ENCODE peak calls at places on chromosome 9, in nine cellular contexts. X, A, Q, J, E, G, I, B and K are unnamed samples.

GRCh38 chr9:72185561-72185960 is 36.3 kb downstream of the GDA start:
- DNase-seq in B (no peak), A (no peak), E (no peak), I (no peak), Q (no peak), X (no peak), J (no peak), G (no peak), K (no peak)

GRCh38 chr9:86732514-86732913 is 214.8 kb downstream of the GAS1 start:
- DNase-seq in G (no peak), J (no peak), X (no peak), Q (no peak), E (no peak), B (no peak), I (peak), A (no peak), K (no peak)

GRCh38 chr9:130681769-130682489 is 11.7 kb upstream of the EXOSC2 start:
- DNase-seq in B (no peak), I (no peak), A (peak), E (peak), G (no peak), Q (no peak), J (no peak), X (peak), K (no peak)

GRCh38 chr9:113823421-113823820 is 52.7 kb upstream of the ZNF618 start:
- DNase-seq in I (no peak), B (no peak), E (no peak), J (no peak), A (no peak), G (no peak), X (no peak), Q (no peak), K (no peak)

GRCh38 chr9:112091805-112092204 is 83.3 kb downstream of the SUSD1 start:
- DNase-seq in I (peak), A (peak), E (peak), G (no peak), B (no peak), J (no peak), X (peak), Q (no peak), K (no peak)

GRCh38 chr9:130780865-130781504 is 54.1 kb upstream of the ABL1 start:
- DNase-seq in G (peak), Q (no peak), X (no peak), J (no peak), E (peak), B (no peak), I (peak), A (no peak), K (no peak)

GRCh38 chr9:73006986-73007385 is 54.1 kb upstream of the ALDH1A1 start:
- DNase-seq in B (no peak), X (no peak), E (no peak), A (no peak), I (no peak), Q (no peak), G (no peak), J (no peak), K (no peak)

GRCh38 chr9:27634879-27635278 is 61.6 kb upstream of the C9orf72 start:
- DNase-seq in E (no peak), G (no peak), X (no peak), J (no peak), A (no peak), I (no peak), B (no peak), Q (no peak), K (no peak)

DNA sequence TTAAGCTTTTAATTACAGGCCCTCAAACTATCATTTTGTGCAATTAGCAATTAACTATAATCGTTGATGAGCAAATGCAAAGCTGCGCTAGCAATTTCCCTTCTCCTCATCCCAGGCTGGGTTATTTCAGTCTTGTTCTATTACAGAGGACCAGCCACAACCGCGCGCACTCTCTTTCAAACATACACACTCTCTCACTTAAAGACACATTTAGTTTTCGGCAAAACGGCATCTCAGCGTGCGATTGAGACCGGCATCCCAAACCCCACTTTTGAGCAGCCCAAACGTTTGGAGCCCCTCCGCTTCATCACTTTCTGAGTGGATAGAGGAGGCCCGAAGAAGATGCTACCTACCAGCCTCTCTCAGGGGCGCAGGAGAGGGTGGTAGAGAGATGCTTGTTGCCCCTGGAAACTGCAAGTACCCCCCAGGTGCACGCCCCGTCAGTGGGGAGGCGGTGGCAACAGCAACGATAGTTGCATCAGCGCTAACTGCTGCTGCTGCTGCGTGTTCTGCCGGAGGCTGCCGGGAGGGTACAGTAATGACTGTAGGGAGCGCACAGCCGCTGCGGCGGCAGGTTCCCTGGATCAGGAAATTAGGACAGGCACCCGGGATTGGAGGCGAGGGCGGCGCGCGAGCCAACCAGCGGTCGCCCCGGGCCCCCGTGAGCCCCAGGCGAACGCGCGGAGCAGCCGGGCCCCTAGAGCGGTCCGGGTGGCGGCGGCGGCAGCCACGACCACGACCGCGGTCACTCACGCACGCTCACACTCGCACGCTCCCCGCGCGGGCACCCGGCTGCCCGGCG is 510 bp upstream of the VLDLR start:
- DNase-seq in E (peak), X (peak), J (peak), A (peak), I (peak), B (peak), Q (peak), G (peak), K (peak)
- TF ChIP-seq CTCF in E (no peak), X (no peak), J (no peak), A (no peak), I (peak), B (no peak), Q (no peak), G (no peak), K (no peak)

DNA sequence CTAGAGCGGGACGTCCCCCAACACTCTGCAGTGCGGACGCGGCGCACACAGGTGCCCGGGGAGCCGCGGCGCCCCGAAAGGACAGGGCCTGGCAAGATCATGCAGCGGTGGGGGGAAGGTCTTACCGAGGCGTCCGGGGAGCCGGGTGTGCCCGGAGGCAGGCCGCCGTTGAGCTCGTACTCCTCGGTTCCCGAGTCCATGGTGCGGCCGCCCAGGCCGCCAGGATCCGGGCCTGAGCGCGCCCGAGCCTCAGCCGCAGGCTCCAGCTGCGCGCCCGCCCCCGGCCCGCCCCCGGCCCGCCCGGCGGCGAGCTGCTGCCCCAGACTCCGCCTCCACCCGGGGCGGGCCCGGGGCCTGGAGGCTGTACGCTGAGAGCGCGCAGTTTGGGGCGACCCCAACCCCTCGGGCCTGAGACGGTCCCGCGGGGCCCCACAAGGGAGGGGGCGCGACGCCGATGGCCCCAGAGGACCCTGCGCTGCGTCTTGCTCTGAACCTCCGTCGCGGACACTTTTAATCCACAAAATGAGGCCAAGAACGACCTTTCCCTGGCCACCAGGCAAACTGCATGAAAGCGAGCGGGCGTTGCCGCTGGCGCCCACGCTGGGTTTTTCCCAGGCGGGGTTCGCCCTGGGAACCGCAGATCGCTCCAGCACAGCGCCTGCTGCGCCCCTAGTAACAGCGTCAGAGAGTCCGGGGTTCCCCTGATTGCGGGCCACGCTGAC is at the start of gene NINJ1:
- DNase-seq in I (peak), G (peak), Q (peak), A (peak), B (peak), E (peak), X (peak), J (peak), K (no peak)
- TF ChIP-seq CTCF in I (no peak), G (no peak), Q (no peak), A (no peak), B (no peak), E (no peak), X (no peak), J (no peak), K (no peak)

GRCh38 chr9:93431498-93432105 is 19.9 kb upstream of the FAM120A start:
- DNase-seq in E (no peak), G (no peak), X (no peak), J (no peak), B (no peak), A (no peak), I (no peak), Q (no peak), K (no peak)

GRCh38 chr9:93432964-93433363 is 18.5 kb upstream of the FAM120A start:
- DNase-seq in B (no peak), E (no peak), A (no peak), J (no peak), I (no peak), G (no peak), X (no peak), Q (no peak), K (no peak)

GRCh38 chr9:93436218-93436617 is 15.3 kb upstream of the FAM120A start:
- DNase-seq in I (peak), J (no peak), B (no peak), A (no peak), E (no peak), X (no peak), G (no peak), Q (no peak), K (no peak)

GRCh38 chr9:93435386-93435785 is 16.1 kb upstream of the FAM120A start:
- DNase-seq in G (no peak), E (no peak), B (no peak), I (no peak), A (no peak), X (no peak), Q (no peak), J (no peak), K (no peak)

GRCh38 chr9:93434056-93434455 is 17.4 kb upstream of the FAM120A start:
- DNase-seq in A (no peak), G (no peak), I (no peak), E (no peak), Q (no peak), J (no peak), X (no peak), B (no peak), K (no peak)
- TF ChIP-seq CTCF in A (no peak), G (no peak), I (no peak), E (no peak), Q (no peak), J (no peak), X (no peak), B (no peak), K (no peak)

DNA sequence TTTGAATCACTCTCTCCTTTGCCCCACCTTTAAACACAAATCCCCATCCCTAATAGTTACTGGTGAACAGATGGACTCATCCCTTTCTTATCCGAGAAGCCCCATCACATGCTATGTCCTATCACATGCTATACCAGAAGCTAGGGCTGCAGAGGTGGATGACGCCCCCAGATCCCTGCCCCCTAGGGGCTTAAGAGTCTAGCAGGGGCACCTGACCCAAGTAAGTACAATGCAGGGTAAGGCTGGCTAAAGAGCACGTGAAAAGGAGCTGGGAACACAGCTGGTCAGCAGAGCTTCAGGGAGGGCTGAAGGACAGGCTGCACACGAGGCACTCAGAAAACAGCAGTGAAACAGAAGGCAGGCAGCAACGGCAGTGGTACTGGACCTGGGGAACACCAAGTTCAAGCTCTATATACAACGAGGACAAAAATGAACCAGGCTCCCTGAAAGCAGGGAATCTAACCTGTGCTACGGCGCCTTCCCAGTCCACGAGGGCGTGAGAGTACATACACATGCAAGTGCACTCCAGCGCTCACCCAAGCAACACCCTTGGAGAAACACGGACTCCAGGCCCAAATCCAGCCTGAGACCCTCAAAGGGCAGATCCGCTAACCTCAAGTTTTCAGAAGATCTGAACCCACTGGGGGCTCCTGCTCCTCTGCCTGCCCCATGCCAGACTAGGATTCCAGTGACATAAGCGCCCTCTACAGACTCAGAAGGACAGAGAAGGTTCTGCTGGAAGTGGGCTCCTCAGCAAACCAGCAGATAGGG is 57.5 kb downstream of the PSMB7 start:
- DNase-seq in G (no peak), X (peak), J (peak), A (no peak), E (no peak), I (no peak), B (no peak), Q (no peak), K (no peak)
- TF ChIP-seq CTCF in G (no peak), X (peak), J (no peak), A (no peak), E (peak), I (no peak), B (no peak), Q (no peak), K (peak)

DNA sequence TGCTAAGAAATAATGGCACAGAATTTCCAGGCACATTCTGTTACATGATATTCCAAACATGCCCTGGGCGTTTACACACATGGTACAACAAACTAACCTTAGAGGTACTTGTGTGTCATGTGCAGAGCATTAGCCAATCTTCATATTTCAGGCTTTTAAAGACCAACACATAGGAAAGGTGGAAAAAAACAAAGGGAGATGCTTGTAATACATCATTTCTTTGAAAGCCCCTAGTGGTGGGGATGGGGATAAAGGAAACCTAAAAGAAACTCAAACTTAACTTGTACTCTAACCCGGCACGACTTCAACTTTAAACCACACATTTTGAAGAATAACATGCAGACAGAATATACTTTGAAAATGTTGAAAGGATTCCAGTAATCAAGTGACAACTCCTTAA is 133.6 kb downstream of the PTPRD start:
- DNase-seq in B (no peak), J (no peak), X (peak), G (no peak), E (peak), I (no peak), Q (no peak), A (no peak), K (no peak)
- TF ChIP-seq CTCF in B (peak), J (no peak), X (peak), G (no peak), E (no peak), I (peak), Q (no peak), A (no peak), K (peak)

GRCh38 chr9:108512426-108513173 is 343.2 kb downstream of the ACTL7B start:
- DNase-seq in B (no peak), G (no peak), Q (no peak), A (no peak), J (no peak), X (peak), I (no peak), E (no peak), K (no peak)
- TF ChIP-seq CTCF in B (no peak), G (no peak), Q (no peak), A (no peak), J (no peak), X (peak), I (no peak), E (no peak), K (no peak)

GRCh38 chr9:100011062-100011681 is 87.6 kb downstream of the ERP44 start:
- DNase-seq in Q (peak), G (no peak), I (peak), J (no peak), B (no peak), A (peak), X (peak), E (peak), K (no peak)
- TF ChIP-seq CTCF in Q (peak), G (no peak), I (peak), J (no peak), B (peak), A (peak), X (peak), E (peak), K (peak)

GRCh38 chr9:97904725-97905124 is 17.6 kb downstream of the TRMO start:
- DNase-seq in J (no peak), X (no peak), Q (peak), G (no peak), I (no peak), A (no peak), E (no peak), B (no peak), K (peak)
- TF ChIP-seq CTCF in J (no peak), X (no peak), Q (no peak), G (no peak), I (no peak), A (no peak), E (no peak), B (no peak), K (no peak)